ENCODE peak calls at places on chromosomes 1 and 21, in ten cellular contexts. V is CD8-positive, alpha-beta memory T cell; X is GM23248; S is uterus; T is thoracic aorta; W is hepatocyte; D is HCT116; J is tibial nerve; A is kidney; H is A673. G is an unnamed sample.

GRCh38 chr1:29515188-29515955 is 279.1 kb downstream of the PTPRU start:
- DNase-seq in V (no peak), X (no peak), S (no peak), T (no peak), W (no peak), D (no peak), J (no peak), A (no peak), H (no peak), G (no peak)

GRCh38 chr1:1687846-1688245 is 4.7 kb downstream of the SLC35E2B start:
- DNase-seq in V (no peak), X (no peak), S (no peak), T (no peak), W (no peak), D (no peak), J (no peak), A (peak; percentile 36), H (no peak), G (no peak)

GRCh38 chr1:245336149-245336983 is 181.6 kb downstream of the KIF26B start:
- DNase-seq in V (no peak), X (no peak), S (no peak), T (no peak), W (no peak), D (no peak), J (no peak), A (no peak), H (no peak), G (no peak)

GRCh38 chr21:37758997-37759396 is 157.3 kb downstream of the KCNJ6 start:
- DNase-seq in V (no peak), X (peak; percentile 68), S (no peak), T (no peak), W (peak; percentile 79), D (no peak), J (no peak), A (no peak), H (no peak), G (no peak)

GRCh38 chr1:232952514-232953175 is 2.2 kb downstream of the NTPCR start:
- DNase-seq in V (no peak), X (peak; percentile 73), S (no peak), T (no peak), W (peak; percentile 69), D (peak; percentile 57), J (no peak), A (no peak), H (peak; percentile 82), G (peak; percentile 53)

GRCh38 chr1:42914092-42914625 is 44.5 kb downstream of the SLC2A1 start:
- DNase-seq in V (no peak), X (no peak), S (no peak), T (no peak), W (no peak), D (no peak), J (no peak), A (no peak), H (no peak), G (no peak)

GRCh38 chr1:43238104-43238503 is 31.7 kb upstream of the TMEM125 start:
- DNase-seq in V (no peak), X (peak; percentile 77), S (peak; percentile 39), T (no peak), W (peak; percentile 82), D (peak; percentile 54), J (peak; percentile 24), A (no peak), H (peak; percentile 59), G (peak; percentile 83)

GRCh38 chr1:148373236-148373935 is 109.7 kb downstream of the PPIAL4G start:
- DNase-seq in V (no peak), X (no peak), S (no peak), T (no peak), W (no peak), D (no peak), J (no peak), A (no peak), H (no peak), G (no peak)

GRCh38 chr1:116019653-116020253 is 43.4 kb downstream of the SLC22A15 start:
- DNase-seq in V (no peak), X (peak; percentile 6), S (no peak), T (no peak), W (peak; percentile 5), D (no peak), J (no peak), A (no peak), H (no peak), G (no peak)

GRCh38 chr1:201191723-201192477 is 1.3 kb downstream of the IGFN1 start:
- DNase-seq in V (no peak), X (peak; percentile 95), S (peak; percentile 47), T (no peak), W (no peak), D (peak; percentile 32), J (no peak), A (peak; percentile 62), H (peak; percentile 30), G (no peak)

GRCh38 chr1:177230228-177231016 is 59.7 kb downstream of the BRINP2 start:
- DNase-seq in V (no peak), X (no peak), S (no peak), T (no peak), W (no peak), D (no peak), J (no peak), A (no peak), H (no peak), G (no peak)

GRCh38 chr1:232662910-232663309 is 33.0 kb upstream of the SIPA1L2 start:
- DNase-seq in V (no peak), X (no peak), S (no peak), T (no peak), W (no peak), D (no peak), J (no peak), A (no peak), H (no peak), G (no peak)

GRCh38 chr1:178540204-178540603 is 27.3 kb downstream of the TEX35 start:
- DNase-seq in V (no peak), X (peak; percentile 20), S (no peak), T (no peak), W (no peak), D (no peak), J (no peak), A (no peak), H (no peak), G (no peak)

GRCh38 chr1:243433737-243434370 is 178.0 kb downstream of the SDCCAG8 start:
- DNase-seq in V (no peak), X (no peak), S (no peak), T (no peak), W (no peak), D (no peak), J (no peak), A (no peak), H (no peak), G (no peak)

GRCh38 chr1:51960262-51960661 is 30.2 kb downstream of the RAB3B start:
- DNase-seq in V (no peak), X (peak; percentile 14), S (no peak), T (no peak), W (peak; percentile 59), D (no peak), J (no peak), A (no peak), H (no peak), G (no peak)

GRCh38 chr1:146036990-146037646 is 15.6 kb upstream of the HJV start:
- DNase-seq in V (peak; percentile 63), X (peak; percentile 91), S (peak; percentile 90), T (peak; percentile 36), W (peak; percentile 84), D (peak; percentile 75), J (peak; percentile 60), A (peak; percentile 86), H (peak; percentile 95), G (peak; percentile 89)

DNA sequence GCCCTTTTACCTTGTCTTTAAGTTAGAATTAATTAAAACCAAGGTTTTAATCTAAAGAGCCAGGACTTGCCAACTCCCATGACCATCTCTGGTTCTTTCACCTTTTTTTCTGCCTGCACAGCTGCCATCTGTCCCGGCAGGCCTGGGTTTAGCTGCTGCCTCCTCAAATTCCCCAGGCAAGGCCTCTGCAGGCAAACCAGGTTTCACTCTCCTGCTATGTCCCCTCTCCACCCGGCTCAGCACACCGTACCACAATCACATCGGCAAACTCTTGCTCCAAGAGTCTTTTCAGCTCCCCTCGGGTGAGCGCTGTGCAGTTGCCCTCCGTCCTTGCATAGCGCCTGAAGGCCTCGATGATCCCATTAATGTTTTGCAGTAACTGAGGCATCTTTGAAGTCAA is 2.2 kb downstream of the CRNN start:
- DNase-seq in V (no peak), X (no peak), S (no peak), T (no peak), W (no peak), D (no peak), J (no peak), A (peak; percentile 53), H (no peak), G (no peak)
- H3K9me3 ChIP-seq in V (no peaks in the 10 kb centered on the region), X (no peaks in the 10 kb centered on the region), S (no peaks in the 10 kb centered on the region), T (no peaks in the 10 kb centered on the region), W (no peaks in the 10 kb centered on the region), D (no peaks in the 10 kb centered on the region), J (no peaks in the 10 kb centered on the region), A (no peaks in the 10 kb centered on the region), H (no peaks in the 10 kb centered on the region), G (no peaks in the 10 kb centered on the region)

DNA sequence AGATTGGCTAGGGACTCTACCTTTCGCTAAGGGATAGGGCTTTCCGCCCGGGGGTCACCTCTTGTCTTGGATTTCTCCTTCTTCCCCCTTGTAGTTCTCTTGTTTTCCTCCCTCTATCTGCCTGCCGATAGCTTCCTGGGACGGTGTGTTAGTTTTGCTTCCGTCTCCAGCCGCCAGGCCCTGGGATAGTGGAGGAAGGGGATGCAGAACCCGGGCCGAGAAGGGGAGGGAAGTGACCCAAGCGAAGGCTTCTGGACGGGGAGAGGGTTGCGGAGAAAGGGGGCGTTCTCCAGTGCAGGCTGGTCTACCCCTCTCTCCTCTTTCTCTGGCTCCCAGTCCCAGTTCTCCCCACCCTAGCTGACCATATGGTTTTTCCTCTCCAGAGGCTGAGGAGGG is 871 bp downstream of the TUFT1 start:
- DNase-seq in V (no peak), X (no peak), S (no peak), T (no peak), W (peak; percentile 34), D (no peak), J (no peak), A (no peak), H (no peak), G (peak; percentile 38)
- H3K27ac ChIP-seq in V (no peak overlapping the region), X (no peak overlapping the region), S (peak overlapping the region; percentile 86), T (peak overlapping the region; percentile 82), W (peak overlapping the region; percentile 93), D (no peak overlapping the region), J (peak overlapping the region; percentile 79), A (peak overlapping the region; percentile 97), H (no peak overlapping the region), G (no peak overlapping the region)

DNA sequence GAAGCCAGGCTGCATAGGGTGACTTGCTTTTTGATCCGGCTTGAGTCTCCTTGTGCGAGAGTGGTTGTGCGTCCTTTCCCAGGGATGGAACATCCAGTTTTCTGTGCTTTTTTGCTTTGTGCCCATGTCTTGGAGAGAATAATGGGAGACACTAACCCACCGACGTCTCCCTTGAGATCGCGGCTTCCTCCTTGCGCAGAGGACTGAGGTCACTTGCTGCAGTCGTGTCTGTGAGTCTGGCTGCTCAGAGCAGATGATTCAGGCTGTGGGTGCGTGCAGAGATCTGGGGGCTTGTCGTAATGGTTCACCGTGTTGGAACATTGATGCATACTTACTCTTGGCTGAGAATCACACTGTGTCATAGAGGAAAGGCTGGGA is 164.5 kb upstream of the CACNA1E start:
- DNase-seq in V (no peak), X (peak; percentile 70), S (no peak), T (no peak), W (no peak), D (no peak), J (no peak), A (no peak), H (no peak), G (no peak)
- H3K4me3 ChIP-seq in V (no peak overlapping the region), X (peak overlapping the region; percentile 37), S (no peak overlapping the region), T (no peak overlapping the region), W (no peak overlapping the region), D (no peak overlapping the region), J (no peak overlapping the region), A (no peak overlapping the region), H (no peak overlapping the region), G (no peak overlapping the region)

GRCh38 chr21:30612132-30612531 is 1.6 kb downstream of the KRTAP6-1 start:
- DNase-seq in V (no peak), X (no peak), S (no peak), T (no peak), W (no peak), D (no peak), J (no peak), A (no peak), H (no peak), G (no peak)
- H3K9me3 ChIP-seq in V (no peaks in the 10 kb centered on the region), X (peaks cover 5% of the 10 kb centered on the region), S (no peaks in the 10 kb centered on the region), T (no peaks in the 10 kb centered on the region), W (no peaks in the 10 kb centered on the region), D (peaks cover 24% of the 10 kb centered on the region), J (peaks cover 12% of the 10 kb centered on the region), A (no peaks in the 10 kb centered on the region), H (no peaks in the 10 kb centered on the region), G (no peaks in the 10 kb centered on the region)